ENCODE peak calls at places on chromosome 9, in nine cellular contexts. One of them, this sample, is unnamed. For H3K4me1, the result is how much of the 10 kb centered on the place peaks cover.

GRCh38 chr9:134225186-134225585 is 60.8 kb upstream of the RNU6ATAC start:
- DNase-seq in small intestine: no peak
- DNase-seq in colonic mucosa: no peak
- DNase-seq in GM23248: no peak
- DNase-seq in CD4-positive, CD25-positive, alpha-beta regulatory T cell: no peak
- DNase-seq in heart right ventricle: peak
- DNase-seq in upper lobe of right lung: no peak
- DNase-seq in BE2C: no peak
- DNase-seq in gastrocnemius medialis: no peak
- DNase-seq in this sample: no peak

GRCh38 chr9:6525326-6526040 is 112.5 kb downstream of the UHRF2 start:
- DNase-seq in small intestine: no peak
- DNase-seq in colonic mucosa: no peak
- DNase-seq in GM23248: peak
- DNase-seq in CD4-positive, CD25-positive, alpha-beta regulatory T cell: no peak
- DNase-seq in heart right ventricle: no peak
- DNase-seq in upper lobe of right lung: no peak
- DNase-seq in BE2C: no peak
- DNase-seq in gastrocnemius medialis: no peak
- DNase-seq in this sample: no peak

GRCh38 chr9:37239224-37239859 is 119.0 kb downstream of the ZCCHC7 start:
- DNase-seq in small intestine: no peak
- DNase-seq in colonic mucosa: no peak
- DNase-seq in GM23248: peak
- DNase-seq in CD4-positive, CD25-positive, alpha-beta regulatory T cell: no peak
- DNase-seq in heart right ventricle: no peak
- DNase-seq in upper lobe of right lung: no peak
- DNase-seq in BE2C: no peak
- DNase-seq in gastrocnemius medialis: no peak
- DNase-seq in this sample: no peak

GRCh38 chr9:74821636-74822035 is 66.1 kb downstream of the TRPM6 start:
- DNase-seq in small intestine: no peak
- DNase-seq in colonic mucosa: no peak
- DNase-seq in GM23248: no peak
- DNase-seq in CD4-positive, CD25-positive, alpha-beta regulatory T cell: no peak
- DNase-seq in heart right ventricle: no peak
- DNase-seq in upper lobe of right lung: no peak
- DNase-seq in BE2C: no peak
- DNase-seq in gastrocnemius medialis: no peak
- DNase-seq in this sample: no peak

GRCh38 chr9:36798350-36799065 is 225.8 kb downstream of the MELK start:
- DNase-seq in small intestine: no peak
- DNase-seq in colonic mucosa: no peak
- DNase-seq in GM23248: no peak
- DNase-seq in CD4-positive, CD25-positive, alpha-beta regulatory T cell: no peak
- DNase-seq in heart right ventricle: no peak
- DNase-seq in upper lobe of right lung: no peak
- DNase-seq in BE2C: peak
- DNase-seq in gastrocnemius medialis: no peak
- DNase-seq in this sample: no peak

GRCh38 chr9:88310310-88310980 is 77.8 kb upstream of the SPIN1 start:
- DNase-seq in small intestine: no peak
- DNase-seq in colonic mucosa: no peak
- DNase-seq in GM23248: no peak
- DNase-seq in CD4-positive, CD25-positive, alpha-beta regulatory T cell: no peak
- DNase-seq in heart right ventricle: no peak
- DNase-seq in upper lobe of right lung: peak
- DNase-seq in BE2C: no peak
- DNase-seq in gastrocnemius medialis: no peak
- DNase-seq in this sample: no peak

GRCh38 chr9:121286973-121287721 is 19.2 kb downstream of the GSN start:
- DNase-seq in small intestine: peak
- DNase-seq in colonic mucosa: peak
- DNase-seq in GM23248: peak
- DNase-seq in CD4-positive, CD25-positive, alpha-beta regulatory T cell: no peak
- DNase-seq in heart right ventricle: peak
- DNase-seq in upper lobe of right lung: peak
- DNase-seq in BE2C: peak
- DNase-seq in gastrocnemius medialis: peak
- DNase-seq in this sample: peak

GRCh38 chr9:105681724-105682123 is 12.6 kb upstream of the TMEM38B start:
- DNase-seq in small intestine: no peak
- DNase-seq in colonic mucosa: no peak
- DNase-seq in GM23248: peak
- DNase-seq in CD4-positive, CD25-positive, alpha-beta regulatory T cell: no peak
- DNase-seq in heart right ventricle: no peak
- DNase-seq in upper lobe of right lung: no peak
- DNase-seq in BE2C: no peak
- DNase-seq in gastrocnemius medialis: no peak
- DNase-seq in this sample: no peak

GRCh38 chr9:115032300-115032699 is 85.7 kb downstream of the TNC start:
- DNase-seq in small intestine: no peak
- DNase-seq in colonic mucosa: no peak
- DNase-seq in GM23248: no peak
- DNase-seq in CD4-positive, CD25-positive, alpha-beta regulatory T cell: no peak
- DNase-seq in heart right ventricle: no peak
- DNase-seq in upper lobe of right lung: no peak
- DNase-seq in BE2C: no peak
- DNase-seq in gastrocnemius medialis: no peak
- DNase-seq in this sample: no peak

GRCh38 chr9:84254972-84255371 is 85.6 kb downstream of the SLC28A3 start:
- DNase-seq in small intestine: peak
- DNase-seq in colonic mucosa: no peak
- DNase-seq in GM23248: no peak
- DNase-seq in CD4-positive, CD25-positive, alpha-beta regulatory T cell: no peak
- DNase-seq in heart right ventricle: peak
- DNase-seq in upper lobe of right lung: peak
- DNase-seq in BE2C: no peak
- DNase-seq in gastrocnemius medialis: no peak
- DNase-seq in this sample: no peak

GRCh38 chr9:9645006-9645405 is 967.8 kb downstream of the PTPRD start:
- DNase-seq in small intestine: no peak
- DNase-seq in colonic mucosa: no peak
- DNase-seq in GM23248: no peak
- DNase-seq in CD4-positive, CD25-positive, alpha-beta regulatory T cell: no peak
- DNase-seq in heart right ventricle: no peak
- DNase-seq in upper lobe of right lung: no peak
- DNase-seq in BE2C: no peak
- DNase-seq in gastrocnemius medialis: no peak
- DNase-seq in this sample: no peak

GRCh38 chr9:12801663-12802062 is 26.8 kb downstream of the LURAP1L start:
- DNase-seq in small intestine: no peak
- DNase-seq in colonic mucosa: no peak
- DNase-seq in GM23248: no peak
- DNase-seq in CD4-positive, CD25-positive, alpha-beta regulatory T cell: no peak
- DNase-seq in heart right ventricle: no peak
- DNase-seq in upper lobe of right lung: no peak
- DNase-seq in BE2C: no peak
- DNase-seq in gastrocnemius medialis: no peak
- DNase-seq in this sample: no peak

GRCh38 chr9:125564641-125565040 is 142.4 kb downstream of the MAPKAP1 start:
- DNase-seq in small intestine: no peak
- DNase-seq in colonic mucosa: no peak
- DNase-seq in GM23248: no peak
- DNase-seq in CD4-positive, CD25-positive, alpha-beta regulatory T cell: no peak
- DNase-seq in heart right ventricle: no peak
- DNase-seq in upper lobe of right lung: no peak
- DNase-seq in BE2C: no peak
- DNase-seq in gastrocnemius medialis: no peak
- DNase-seq in this sample: no peak

GRCh38 chr9:116267021-116267420 is 113.4 kb downstream of the PAPPA start:
- DNase-seq in small intestine: no peak
- DNase-seq in colonic mucosa: no peak
- DNase-seq in GM23248: peak
- DNase-seq in CD4-positive, CD25-positive, alpha-beta regulatory T cell: no peak
- DNase-seq in heart right ventricle: no peak
- DNase-seq in upper lobe of right lung: no peak
- DNase-seq in BE2C: no peak
- DNase-seq in gastrocnemius medialis: no peak
- DNase-seq in this sample: no peak
- H3K4me1 ChIP-seq in small intestine: under half
- H3K4me1 ChIP-seq in colonic mucosa: under half
- H3K4me1 ChIP-seq in GM23248: under half
- H3K4me1 ChIP-seq in CD4-positive, CD25-positive, alpha-beta regulatory T cell: under half
- H3K4me1 ChIP-seq in heart right ventricle: under half
- H3K4me1 ChIP-seq in upper lobe of right lung: under half
- H3K4me1 ChIP-seq in BE2C: under half
- H3K4me1 ChIP-seq in gastrocnemius medialis: under half
- H3K4me1 ChIP-seq in this sample: under half

DNA sequence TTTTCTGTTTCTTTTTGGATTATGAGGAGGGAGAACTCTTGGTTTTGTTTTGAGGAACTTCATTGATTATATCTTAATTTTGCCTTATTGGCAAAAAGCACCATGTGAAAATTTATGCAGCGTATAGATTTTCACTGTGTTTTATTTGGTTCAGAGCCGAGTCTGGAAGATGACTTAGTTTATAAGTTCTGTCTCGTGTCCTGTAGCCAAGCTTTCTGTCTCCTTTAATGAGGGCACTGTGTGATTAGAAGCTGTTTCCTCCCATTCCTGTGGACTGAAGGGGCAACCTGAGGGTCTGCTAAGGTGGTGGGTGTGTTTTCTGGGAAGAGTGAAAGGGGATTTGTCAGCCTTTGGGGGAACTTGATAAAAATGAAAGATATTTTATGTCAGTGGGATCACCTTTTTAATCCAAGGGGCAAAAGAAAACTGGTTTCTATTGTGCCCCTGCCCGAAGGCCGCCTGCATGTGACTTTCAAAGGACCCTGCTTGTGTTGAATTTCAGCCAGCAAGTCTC is 262.1 kb downstream of the FANCC start:
- DNase-seq in small intestine: no peak
- DNase-seq in colonic mucosa: no peak
- DNase-seq in GM23248: peak
- DNase-seq in CD4-positive, CD25-positive, alpha-beta regulatory T cell: no peak
- DNase-seq in heart right ventricle: no peak
- DNase-seq in upper lobe of right lung: no peak
- DNase-seq in BE2C: no peak
- DNase-seq in gastrocnemius medialis: no peak
- DNase-seq in this sample: no peak
- H3K4me3 ChIP-seq in small intestine: no peak
- H3K4me3 ChIP-seq in colonic mucosa: no peak
- H3K4me3 ChIP-seq in GM23248: peak
- H3K4me3 ChIP-seq in CD4-positive, CD25-positive, alpha-beta regulatory T cell: no peak
- H3K4me3 ChIP-seq in heart right ventricle: no peak
- H3K4me3 ChIP-seq in upper lobe of right lung: peak
- H3K4me3 ChIP-seq in BE2C: peak
- H3K4me3 ChIP-seq in gastrocnemius medialis: peak
- H3K4me3 ChIP-seq in this sample: no peak

DNA sequence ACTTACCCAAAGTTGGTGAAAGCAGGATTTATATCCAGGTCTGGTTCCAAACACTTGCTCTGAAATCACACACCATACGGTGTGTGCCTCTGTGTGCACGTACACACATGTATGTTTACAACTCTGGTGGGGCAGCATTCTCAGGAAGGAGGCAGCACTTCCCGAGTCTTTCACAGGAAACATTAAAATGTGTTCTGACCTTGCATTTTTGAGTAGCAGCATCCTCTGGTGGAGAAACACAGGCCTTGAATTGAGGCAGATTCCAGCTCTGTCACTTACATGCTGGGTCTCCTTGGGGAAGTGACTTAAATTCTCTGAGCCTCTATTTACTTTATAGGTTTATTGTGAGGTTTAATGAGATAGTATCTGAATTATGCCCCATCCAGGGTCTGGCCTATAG is 126.4 kb downstream of the RGS3 start:
- DNase-seq in small intestine: no peak
- DNase-seq in colonic mucosa: no peak
- DNase-seq in GM23248: peak
- DNase-seq in CD4-positive, CD25-positive, alpha-beta regulatory T cell: no peak
- DNase-seq in heart right ventricle: no peak
- DNase-seq in upper lobe of right lung: no peak
- DNase-seq in BE2C: no peak
- DNase-seq in gastrocnemius medialis: no peak
- DNase-seq in this sample: no peak
- H3K4me1 ChIP-seq in small intestine: under half
- H3K4me1 ChIP-seq in colonic mucosa: under half
- H3K4me1 ChIP-seq in GM23248: under half
- H3K4me1 ChIP-seq in CD4-positive, CD25-positive, alpha-beta regulatory T cell: under half
- H3K4me1 ChIP-seq in heart right ventricle: half or more
- H3K4me1 ChIP-seq in upper lobe of right lung: half or more
- H3K4me1 ChIP-seq in BE2C: under half
- H3K4me1 ChIP-seq in gastrocnemius medialis: under half
- H3K4me1 ChIP-seq in this sample: under half

GRCh38 chr9:136741885-136742568 is 713 bp downstream of the LCN10 start:
- DNase-seq in small intestine: no peak
- DNase-seq in colonic mucosa: no peak
- DNase-seq in GM23248: no peak
- DNase-seq in CD4-positive, CD25-positive, alpha-beta regulatory T cell: no peak
- DNase-seq in heart right ventricle: no peak
- DNase-seq in upper lobe of right lung: no peak
- DNase-seq in BE2C: no peak
- DNase-seq in gastrocnemius medialis: no peak
- DNase-seq in this sample: no peak
- H3K4me3 ChIP-seq in small intestine: no peak
- H3K4me3 ChIP-seq in colonic mucosa: peak
- H3K4me3 ChIP-seq in GM23248: no peak
- H3K4me3 ChIP-seq in CD4-positive, CD25-positive, alpha-beta regulatory T cell: peak
- H3K4me3 ChIP-seq in heart right ventricle: peak
- H3K4me3 ChIP-seq in upper lobe of right lung: peak
- H3K4me3 ChIP-seq in BE2C: no peak
- H3K4me3 ChIP-seq in gastrocnemius medialis: no peak
- H3K4me3 ChIP-seq in this sample: no peak

GRCh38 chr9:27365977-27366376 is 69.0 kb upstream of the EQTN start:
- DNase-seq in small intestine: no peak
- DNase-seq in colonic mucosa: no peak
- DNase-seq in GM23248: no peak
- DNase-seq in CD4-positive, CD25-positive, alpha-beta regulatory T cell: no peak
- DNase-seq in heart right ventricle: no peak
- DNase-seq in upper lobe of right lung: no peak
- DNase-seq in BE2C: no peak
- DNase-seq in gastrocnemius medialis: no peak
- DNase-seq in this sample: no peak
- H3K4me1 ChIP-seq in small intestine: under half
- H3K4me1 ChIP-seq in colonic mucosa: under half
- H3K4me1 ChIP-seq in GM23248: under half
- H3K4me1 ChIP-seq in CD4-positive, CD25-positive, alpha-beta regulatory T cell: under half
- H3K4me1 ChIP-seq in heart right ventricle: under half
- H3K4me1 ChIP-seq in upper lobe of right lung: under half
- H3K4me1 ChIP-seq in BE2C: under half
- H3K4me1 ChIP-seq in gastrocnemius medialis: under half
- H3K4me1 ChIP-seq in this sample: under half

GRCh38 chr9:76452839-76453238 is 6.1 kb upstream of the GCNT1 start:
- DNase-seq in small intestine: no peak
- DNase-seq in colonic mucosa: no peak
- DNase-seq in GM23248: peak
- DNase-seq in CD4-positive, CD25-positive, alpha-beta regulatory T cell: no peak
- DNase-seq in heart right ventricle: no peak
- DNase-seq in upper lobe of right lung: no peak
- DNase-seq in BE2C: no peak
- DNase-seq in gastrocnemius medialis: no peak
- DNase-seq in this sample: no peak
- H3K4me3 ChIP-seq in small intestine: no peak
- H3K4me3 ChIP-seq in colonic mucosa: no peak
- H3K4me3 ChIP-seq in GM23248: no peak
- H3K4me3 ChIP-seq in CD4-positive, CD25-positive, alpha-beta regulatory T cell: no peak
- H3K4me3 ChIP-seq in heart right ventricle: no peak
- H3K4me3 ChIP-seq in upper lobe of right lung: no peak
- H3K4me3 ChIP-seq in BE2C: no peak
- H3K4me3 ChIP-seq in gastrocnemius medialis: no peak
- H3K4me3 ChIP-seq in this sample: no peak

GRCh38 chr9:137077010-137077747 is at the start of gene UAP1L1:
- DNase-seq in small intestine: peak
- DNase-seq in colonic mucosa: peak
- DNase-seq in GM23248: peak
- DNase-seq in CD4-positive, CD25-positive, alpha-beta regulatory T cell: peak
- DNase-seq in heart right ventricle: peak
- DNase-seq in upper lobe of right lung: peak
- DNase-seq in BE2C: peak
- DNase-seq in gastrocnemius medialis: peak
- DNase-seq in this sample: peak
- H3K4me1 ChIP-seq in small intestine: under half
- H3K4me1 ChIP-seq in colonic mucosa: under half
- H3K4me1 ChIP-seq in GM23248: under half
- H3K4me1 ChIP-seq in CD4-positive, CD25-positive, alpha-beta regulatory T cell: under half
- H3K4me1 ChIP-seq in heart right ventricle: under half
- H3K4me1 ChIP-seq in upper lobe of right lung: under half
- H3K4me1 ChIP-seq in BE2C: under half
- H3K4me1 ChIP-seq in gastrocnemius medialis: under half
- H3K4me1 ChIP-seq in this sample: under half